ENCODE peak calls at places on chromosomes 1 and 21, in five cellular contexts. L is neuronal stem cell, D is testis, C is ovary, G is breast epithelium. R is an unnamed sample.

GRCh38 chr1:14925336-14926136 is 228.0 kb upstream of the TMEM51 start:
- DNase-seq in D (no peak), C (no peak), G (no peak), L (no peak), R (no peak)

GRCh38 chr1:171817511-171818265 is 23.6 kb upstream of the DNM3 start:
- DNase-seq in L (no peak), G (no peak), D (no peak), C (no peak), R (peak)

GRCh38 chr1:232319106-232319505 is 310.8 kb downstream of the SIPA1L2 start:
- DNase-seq in L (no peak), C (no peak), D (no peak), G (no peak), R (no peak)

GRCh38 chr1:29504709-29505410 is 268.5 kb downstream of the PTPRU start:
- DNase-seq in L (no peak), D (peak), C (no peak), G (no peak), R (peak)

GRCh38 chr1:119101563-119101962 is 38.9 kb downstream of the WARS2 start:
- DNase-seq in C (no peak), G (peak), L (no peak), D (peak), R (no peak)

GRCh38 chr1:220734571-220735326 is 13.4 kb upstream of the MTARC2 start:
- DNase-seq in C (no peak), L (no peak), G (no peak), D (no peak), R (no peak)

GRCh38 chr1:174785506-174785905 is 214.2 kb upstream of the CACYBP start:
- DNase-seq in G (no peak), D (no peak), C (no peak), L (no peak), R (no peak)

GRCh38 chr1:38061883-38062328 is 15.3 kb upstream of the POU3F1 start:
- DNase-seq in D (no peak), C (no peak), G (no peak), L (no peak), R (no peak)

GRCh38 chr1:9591669-9592509 is 3.2 kb downstream of the TMEM201 start:
- DNase-seq in L (no peak), C (peak), D (no peak), G (no peak), R (no peak)

GRCh38 chr1:9886063-9886742 is 23.9 kb downstream of the CTNNBIP1 start:
- DNase-seq in D (no peak), L (no peak), C (no peak), G (no peak), R (no peak)

DNA sequence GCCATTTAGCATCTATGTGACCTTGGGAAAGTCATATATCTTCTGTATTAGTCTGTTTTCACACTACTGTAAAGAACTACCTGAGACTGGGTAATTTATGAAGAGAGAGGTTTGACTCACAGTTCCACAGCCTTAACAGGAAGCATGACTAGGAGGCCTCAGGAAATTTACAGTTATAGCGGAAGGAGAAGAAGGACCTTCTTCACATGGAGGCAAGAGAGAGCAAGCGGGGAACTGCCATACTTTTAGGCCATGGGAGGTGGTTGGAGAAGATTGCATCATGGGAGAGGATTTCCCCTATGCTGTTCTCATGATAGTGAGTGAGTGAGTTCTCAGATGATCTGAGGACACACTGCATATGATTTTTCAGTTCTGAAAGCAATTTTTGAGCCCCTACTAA is 87.9 kb downstream of the CLEC20A start:
- DNase-seq in C (no peak), L (no peak), D (no peak), G (no peak), R (no peak)
- H3K27ac ChIP-seq in C (no peak), L (no peak), D (no peak), G (no peak), R (no peak)

DNA sequence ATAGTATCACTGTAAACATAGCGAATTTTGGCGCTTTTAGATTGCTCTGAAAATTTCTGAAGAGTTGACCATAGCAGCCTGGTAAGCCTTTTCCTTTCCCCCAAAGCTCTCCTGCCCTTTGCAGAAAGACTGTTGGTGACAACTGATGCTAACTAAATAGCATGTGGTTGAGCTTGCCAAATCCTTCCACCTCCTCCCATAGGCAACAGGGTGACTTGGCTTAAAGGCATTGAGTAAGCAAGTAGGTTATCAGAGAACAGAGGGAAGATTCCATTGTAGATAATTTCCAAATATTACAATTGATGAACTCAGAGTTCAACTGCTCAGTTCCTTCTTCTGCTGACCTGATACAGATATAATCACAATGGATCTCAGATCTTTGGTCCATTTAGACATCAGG is 19.9 kb upstream of the HMGCL start:
- DNase-seq in G (no peak), D (no peak), C (no peak), L (no peak), R (no peak)
- H3K27ac ChIP-seq in G (no peak), D (no peak), C (no peak), L (no peak), R (no peak)

DNA sequence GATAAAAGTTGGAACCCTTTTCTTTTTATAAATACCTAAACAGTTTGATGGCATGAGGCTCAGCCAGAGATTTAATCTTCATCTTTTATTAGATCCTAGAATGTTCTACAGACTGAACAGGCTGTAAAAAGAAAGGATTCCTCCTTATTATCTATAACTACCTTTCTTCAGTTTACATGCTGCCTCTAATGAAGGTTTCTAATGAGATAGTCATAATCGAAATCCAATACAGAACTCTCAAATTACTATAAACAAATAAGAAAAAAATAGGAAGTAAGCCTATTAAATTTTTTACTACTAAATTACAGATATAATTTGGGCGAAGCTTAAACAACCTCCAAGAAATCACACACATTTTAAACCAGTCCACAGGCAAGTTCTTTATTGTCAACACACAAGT is 5.0 kb downstream of the WDR26 start:
- DNase-seq in D (no peak), L (no peak), G (no peak), C (no peak), R (no peak)
- H3K27ac ChIP-seq in D (no peak), L (no peak), G (peak), C (no peak), R (no peak)

GRCh38 chr1:111736548-111737215 is 2.5 kb downstream of the INKA2 start:
- DNase-seq in G (no peak), C (peak), D (peak), L (no peak), R (no peak)
- H3K27ac ChIP-seq in G (no peak), C (no peak), D (peak), L (no peak), R (no peak)

GRCh38 chr21:38297193-38297592 is 40.4 kb downstream of the KCNJ15 start:
- DNase-seq in G (peak), C (no peak), L (no peak), D (no peak), R (no peak)
- H3K27ac ChIP-seq in G (peak), C (no peak), L (no peak), D (no peak), R (no peak)

GRCh38 chr1:77756052-77756754 is 3.4 kb downstream of the USP33 start:
- DNase-seq in D (no peak), L (no peak), C (no peak), G (no peak), R (peak)
- H3K27ac ChIP-seq in D (no peak), L (no peak), C (no peak), G (no peak), R (no peak)

GRCh38 chr21:37381883-37382585 is 15.5 kb downstream of the DYRK1A start:
- DNase-seq in C (no peak), D (no peak), G (no peak), L (no peak), R (no peak)

GRCh38 chr21:37378700-37379139 is 12.1 kb downstream of the DYRK1A start:
- DNase-seq in G (no peak), C (no peak), D (no peak), L (no peak), R (no peak)

GRCh38 chr21:37383784-37384311 is 17.3 kb downstream of the DYRK1A start:
- DNase-seq in D (no peak), G (no peak), C (no peak), L (no peak), R (no peak)

GRCh38 chr21:37383066-37383465 is 16.5 kb downstream of the DYRK1A start:
- DNase-seq in C (no peak), L (no peak), G (no peak), D (no peak), R (no peak)

DNA sequence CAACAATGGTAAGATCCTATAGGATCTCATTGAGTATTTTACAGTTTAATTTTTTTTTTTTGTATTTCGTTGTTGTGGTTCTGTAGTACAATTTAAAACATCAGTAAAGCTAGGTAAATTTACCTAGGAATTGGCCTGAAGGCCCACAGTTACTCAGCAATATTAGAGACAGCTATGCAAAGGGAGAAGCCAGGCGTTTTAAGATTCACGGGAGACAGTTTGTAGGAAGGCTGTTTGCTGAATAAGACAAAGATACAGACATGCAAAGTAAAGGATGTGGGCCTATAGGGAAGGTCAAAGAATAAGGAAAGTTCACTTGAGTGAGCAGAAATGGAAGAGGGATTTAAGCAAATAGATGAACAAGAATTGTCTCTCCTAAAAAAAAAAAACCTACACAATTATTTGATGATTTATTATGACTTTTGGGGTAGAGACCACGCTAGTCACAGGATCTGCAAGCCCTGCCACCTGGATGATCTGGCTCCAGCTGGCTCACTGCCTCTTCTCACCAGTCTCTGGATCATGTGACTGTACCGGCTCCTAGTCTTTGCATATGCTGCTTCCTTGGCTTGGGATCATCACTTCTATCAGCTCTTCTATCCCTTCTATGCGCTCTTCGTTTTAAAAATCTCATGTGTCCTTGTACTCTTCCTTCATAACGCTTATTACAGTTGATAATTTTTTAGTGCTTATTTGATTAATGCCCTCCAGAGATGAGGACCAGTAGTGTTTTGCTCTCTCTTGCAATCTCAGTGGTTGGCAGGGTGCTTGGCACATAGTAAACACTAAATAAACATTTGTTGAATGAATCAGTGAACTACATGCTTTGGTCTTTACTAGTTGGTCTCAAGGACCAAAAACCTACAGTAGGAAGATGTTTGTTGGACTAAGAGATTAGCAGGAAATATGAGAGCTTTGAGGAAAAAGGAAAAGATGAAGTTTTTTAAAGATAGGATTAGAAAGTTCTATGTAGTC is 14.1 kb downstream of the DYRK1A start:
- DNase-seq in D (peak), C (no peak), G (peak), L (no peak), R (no peak)
- H3K27ac ChIP-seq in D (peak), C (no peak), G (peak), L (no peak), R (no peak)

DNA sequence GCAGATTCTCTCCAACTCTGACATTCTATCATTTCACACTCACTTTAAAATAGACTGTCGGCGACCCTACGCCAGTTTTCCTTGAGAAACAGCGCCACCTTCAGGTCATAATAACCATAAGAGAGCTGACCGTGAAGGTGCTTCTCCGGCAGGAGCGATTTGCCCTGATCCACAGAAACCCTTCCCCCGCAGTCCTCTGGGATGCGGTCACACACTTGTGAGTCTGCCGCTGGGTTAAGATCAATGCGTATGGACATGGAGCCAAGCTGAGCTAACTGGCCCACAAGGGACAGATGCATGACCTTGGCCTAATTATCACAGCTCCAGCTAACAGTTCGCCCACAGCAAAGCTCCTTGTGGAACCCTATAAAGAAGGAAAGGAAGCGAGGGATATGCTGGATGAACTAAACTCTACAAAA is 32.8 kb upstream of the IFNAR2 start:
- DNase-seq in L (peak), G (peak), C (peak), D (peak), R (peak)
- H3K27ac ChIP-seq in L (no peak), G (no peak), C (peak), D (peak), R (no peak)